ENCODE peak calls at places on chromosomes 2 and 18, in seven cellular contexts. Z is upper lobe of right lung, Q is small intestine, I is uterus, A is GM23338, J is SJSA1, X is mesendoderm. H is an unnamed sample.

GRCh38 chr2:25833566-25833965 is 44.7 kb downstream of the ASXL2 start:
- DNase-seq in Z (no peak), Q (peak), I (no peak), A (no peak), J (no peak), X (no peak), H (no peak)

GRCh38 chr2:223053431-223054192 is 1.6 kb downstream of the KCNE4 start:
- DNase-seq in Z (no peak), Q (no peak), I (peak), A (no peak), J (no peak), X (peak), H (no peak)

GRCh38 chr2:105417789-105418475 is 19.1 kb upstream of the FHL2 start:
- DNase-seq in Z (no peak), Q (no peak), I (no peak), A (no peak), J (peak), X (no peak), H (no peak)

GRCh38 chr2:239835056-239835455 is 190.1 kb downstream of the NDUFA10 start:
- DNase-seq in Z (no peak), Q (no peak), I (no peak), A (no peak), J (no peak), X (no peak), H (peak)

GRCh38 chr2:159139216-159139933 is 147.1 kb downstream of the WDSUB1 start:
- DNase-seq in Z (no peak), Q (no peak), I (no peak), A (no peak), J (no peak), X (no peak), H (no peak)

GRCh38 chr2:8550481-8550880 is 131.4 kb upstream of the ID2 start:
- DNase-seq in Z (no peak), Q (no peak), I (peak), A (no peak), J (no peak), X (no peak), H (no peak)

GRCh38 chr2:79887747-79888374 is 375.0 kb downstream of the CTNNA2 start:
- DNase-seq in Z (no peak), Q (peak), I (no peak), A (peak), J (no peak), X (peak), H (no peak)

GRCh38 chr18:49813071-49813320 is 337 bp downstream of the ACAA2 start:
- DNase-seq in Z (peak), Q (peak), I (peak), A (peak), J (no peak), X (peak), H (no peak)

GRCh38 chr2:8592736-8593135 is 89.1 kb upstream of the ID2 start:
- DNase-seq in Z (peak), Q (peak), I (no peak), A (no peak), J (no peak), X (peak), H (no peak)

GRCh38 chr2:120520929-120521912 is 175.3 kb downstream of the INHBB start:
- DNase-seq in Z (no peak), Q (peak), I (no peak), A (peak), J (no peak), X (peak), H (peak)

GRCh38 chr2:113981404-113982134 is 91.7 kb downstream of the ACTR3 start:
- DNase-seq in Z (no peak), Q (no peak), I (no peak), A (no peak), J (no peak), X (no peak), H (no peak)

GRCh38 chr2:84870306-84870705 is 10.6 kb downstream of the TRABD2A start:
- DNase-seq in Z (no peak), Q (no peak), I (no peak), A (peak), J (no peak), X (peak), H (no peak)

GRCh38 chr2:114022360-114023085 is 132.6 kb downstream of the ACTR3 start:
- DNase-seq in Z (no peak), Q (peak), I (no peak), A (no peak), J (no peak), X (peak), H (no peak)

GRCh38 chr2:239473211-239473805 is 72.5 kb upstream of the HDAC4 start:
- DNase-seq in Z (no peak), Q (no peak), I (no peak), A (no peak), J (no peak), X (no peak), H (peak)

GRCh38 chr2:236168110-236169067 is at the start of gene GBX2:
- DNase-seq in Z (peak), Q (peak), I (no peak), A (peak), J (peak), X (peak), H (no peak)

GRCh38 chr2:64876137-64876647 is 113.0 kb upstream of the SLC1A4 start:
- DNase-seq in Z (no peak), Q (peak), I (peak), A (peak), J (peak), X (peak), H (no peak)

GRCh38 chr2:237039301-237039906 is 46.3 kb upstream of the COPS8 start:
- DNase-seq in Z (no peak), Q (no peak), I (no peak), A (peak), J (no peak), X (no peak), H (no peak)

GRCh38 chr2:109352898-109353689 is 224.1 kb downstream of the SH3RF3 start:
- DNase-seq in Z (peak), Q (no peak), I (no peak), A (no peak), J (peak), X (no peak), H (no peak)

GRCh38 chr2:240024766-240025165 is 376 bp downstream of the NDUFA10 start:
- DNase-seq in Z (no peak), Q (peak), I (no peak), A (peak), J (no peak), X (peak), H (no peak)

GRCh38 chr2:19073522-19073921 is 284.9 kb downstream of the OSR1 start:
- DNase-seq in Z (no peak), Q (no peak), I (no peak), A (peak), J (no peak), X (peak), H (no peak)

GRCh38 chr18:3262234-3263171 is 570 bp downstream of the MYL12B start:
- DNase-seq in Z (no peak), Q (no peak), I (no peak), A (peak), J (no peak), X (peak), H (no peak)

GRCh38 chr2:43787895-43788294 is 14.1 kb downstream of the DYNC2LI1 start:
- DNase-seq in Z (no peak), Q (no peak), I (no peak), A (no peak), J (no peak), X (no peak), H (no peak)

GRCh38 chr2:236343400-236344161 is 79.4 kb upstream of the ASB18 start:
- DNase-seq in Z (no peak), Q (peak), I (no peak), A (peak), J (peak), X (peak), H (no peak)

GRCh38 chr2:188937228-188938220 is 36.6 kb upstream of the COL3A1 start:
- DNase-seq in Z (no peak), Q (no peak), I (no peak), A (no peak), J (no peak), X (no peak), H (no peak)

GRCh38 chr2:126666003-126666402 is 10.0 kb downstream of the GYPC start:
- DNase-seq in Z (no peak), Q (no peak), I (no peak), A (no peak), J (no peak), X (no peak), H (no peak)

GRCh38 chr2:9738718-9739496 is 104.4 kb upstream of the TAF1B start:
- DNase-seq in Z (no peak), Q (peak), I (peak), A (no peak), J (no peak), X (no peak), H (no peak)

GRCh38 chr2:186339716-186340115 is 146.3 kb upstream of the ZC3H15 start:
- DNase-seq in Z (no peak), Q (no peak), I (no peak), A (no peak), J (no peak), X (no peak), H (no peak)

DNA sequence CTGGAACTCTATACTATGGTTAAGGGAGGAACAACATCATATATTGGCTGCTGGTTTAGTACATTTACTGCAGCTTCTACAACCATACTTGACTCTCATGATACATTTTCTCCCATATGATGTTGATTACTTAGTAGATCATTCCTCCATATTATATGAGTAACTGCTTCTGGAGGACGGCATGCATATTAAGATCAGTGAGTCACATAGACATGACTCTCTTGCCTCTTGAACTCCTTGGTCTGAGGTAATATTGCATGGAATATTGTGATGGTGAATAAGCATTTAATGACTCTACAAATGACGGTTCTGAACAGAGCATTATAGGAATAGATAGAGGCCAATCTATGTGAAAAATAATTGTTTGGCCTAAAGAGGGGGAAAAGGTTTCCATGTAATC is 418.8 kb upstream of the SPHKAP start:
- DNase-seq in Z (no peak), Q (no peak), I (no peak), A (no peak), J (no peak), X (no peak), H (no peak)
- H3K27ac ChIP-seq in Z (no peak), Q (no peak), I (no peak), A (no peak), J (no peak), X (no peak), H (no peak)

GRCh38 chr2:216590780-216591179 is 42.4 kb upstream of the IGFBP2 start:
- DNase-seq in Z (no peak), Q (no peak), I (peak), A (peak), J (no peak), X (peak), H (peak)
- H3K27ac ChIP-seq in Z (no peak), Q (no peak), I (peak), A (no peak), J (no peak), X (no peak), H (no peak)

GRCh38 chr2:219687882-219688559 is 60.6 kb downstream of the SLC4A3 start:
- DNase-seq in Z (no peak), Q (peak), I (no peak), A (peak), J (no peak), X (peak), H (no peak)

GRCh38 chr2:219691551-219691950 is 64.1 kb downstream of the SLC4A3 start:
- DNase-seq in Z (no peak), Q (no peak), I (no peak), A (no peak), J (no peak), X (no peak), H (no peak)

GRCh38 chr2:219688560-219689445 is 61.4 kb downstream of the SLC4A3 start:
- DNase-seq in Z (no peak), Q (no peak), I (peak), A (no peak), J (peak), X (no peak), H (peak)

GRCh38 chr2:219692521-219692920 is 65.1 kb downstream of the SLC4A3 start:
- DNase-seq in Z (no peak), Q (no peak), I (no peak), A (no peak), J (no peak), X (no peak), H (no peak)

GRCh38 chr2:219689676-219690628 is 62.5 kb downstream of the SLC4A3 start:
- DNase-seq in Z (no peak), Q (peak), I (peak), A (peak), J (peak), X (peak), H (no peak)
- H3K27ac ChIP-seq in Z (no peak), Q (no peak), I (no peak), A (no peak), J (peak), X (no peak), H (no peak)

GRCh38 chr2:112841399-112842044 is 4.9 kb upstream of the IL1B start:
- DNase-seq in Z (no peak), Q (no peak), I (no peak), A (no peak), J (no peak), X (no peak), H (no peak)
- H3K27ac ChIP-seq in Z (peak), Q (no peak), I (no peak), A (no peak), J (no peak), X (no peak), H (no peak)

DNA sequence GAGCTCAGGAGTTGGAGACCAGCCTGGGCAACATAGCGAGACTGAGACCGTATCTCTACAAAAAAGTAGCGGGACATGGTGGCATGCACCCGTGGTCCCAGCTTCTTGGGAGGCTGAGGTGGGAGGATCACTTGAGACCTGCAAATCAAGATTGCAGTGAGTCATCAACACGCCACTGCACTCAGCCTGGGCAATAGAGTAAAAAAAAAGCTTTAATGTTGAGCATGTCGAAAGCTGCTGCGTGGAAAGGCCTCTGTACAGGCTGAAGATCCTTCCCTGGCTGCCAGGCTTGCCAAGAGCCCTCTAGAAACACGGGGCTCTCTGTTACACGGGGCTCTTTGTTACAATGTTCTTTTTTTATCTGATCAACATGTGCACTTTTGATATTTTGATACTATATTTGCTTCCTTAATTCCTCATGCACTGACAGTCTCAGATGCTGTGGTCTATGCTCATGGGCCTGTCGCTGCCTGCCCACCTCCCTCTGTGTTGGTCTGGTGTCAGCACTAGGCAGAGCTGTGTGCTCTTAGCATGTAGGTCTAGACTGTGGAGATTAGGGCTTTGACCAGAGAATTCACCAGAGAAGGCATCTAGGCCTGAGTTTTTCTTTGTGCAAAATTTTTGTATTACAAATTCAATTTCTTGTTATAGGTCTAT is 18.7 kb downstream of the CLK1 start:
- DNase-seq in Z (no peak), Q (no peak), I (no peak), A (no peak), J (no peak), X (no peak), H (no peak)
- H3K27ac ChIP-seq in Z (no peak), Q (no peak), I (no peak), A (no peak), J (no peak), X (no peak), H (no peak)

GRCh38 chr2:60470340-60470739 is 83.1 kb downstream of the BCL11A start:
- DNase-seq in Z (no peak), Q (no peak), I (no peak), A (no peak), J (no peak), X (no peak), H (no peak)

GRCh38 chr2:60469918-60470317 is 83.5 kb downstream of the BCL11A start:
- DNase-seq in Z (no peak), Q (no peak), I (no peak), A (no peak), J (no peak), X (no peak), H (no peak)

GRCh38 chr2:60465736-60466135 is 87.7 kb downstream of the BCL11A start:
- DNase-seq in Z (no peak), Q (peak), I (no peak), A (no peak), J (no peak), X (no peak), H (no peak)

GRCh38 chr2:60466161-60466702 is 87.2 kb downstream of the BCL11A start:
- DNase-seq in Z (no peak), Q (peak), I (no peak), A (no peak), J (no peak), X (peak), H (no peak)

GRCh38 chr2:60468390-60469085 is 84.9 kb downstream of the BCL11A start:
- DNase-seq in Z (no peak), Q (no peak), I (no peak), A (no peak), J (no peak), X (no peak), H (no peak)
- H3K27ac ChIP-seq in Z (no peak), Q (no peak), I (no peak), A (no peak), J (no peak), X (no peak), H (no peak)

GRCh38 chr2:30266705-30267104 is 35.4 kb downstream of the LBH start:
- DNase-seq in Z (no peak), Q (no peak), I (no peak), A (no peak), J (no peak), X (no peak), H (no peak)
- H3K27ac ChIP-seq in Z (peak), Q (no peak), I (peak), A (no peak), J (no peak), X (no peak), H (no peak)